ENCODE peak calls at places on chromosome 22, in ten cellular contexts. O is ELR, X is head of caudate nucleus, E is small intestine, S is activated T-cell treated with anti-CD3 and anti-CD28 coated beads for 48 hours, T is lung microvascular endothelial cell, I is GM18507, Q is stromal cell of bone marrow, H is LoVo, Z is fibroblast of lung. U is an unnamed sample.

GRCh38 chr22:37051629-37052385 is at the start of gene KCTD17:
- DNase-seq in X (peak), O (peak), T (peak), I (peak), Z (peak), S (peak), Q (peak), E (peak), H (peak), U (peak)

GRCh38 chr22:46935506-46936377 is 173.3 kb downstream of the TBC1D22A start:
- DNase-seq in O (no peak), H (peak), I (no peak), S (no peak), Z (no peak), E (peak), T (no peak), X (peak), Q (no peak), U (no peak)

GRCh38 chr22:21755855-21756284 is 20.3 kb upstream of the YPEL1 start:
- DNase-seq in T (peak), Q (peak), I (no peak), S (no peak), Z (peak), X (no peak), H (no peak), E (peak), O (peak), U (no peak)

GRCh38 chr22:27335102-27335660 is 466.4 kb downstream of the MN1 start:
- DNase-seq in Z (no peak), O (no peak), X (no peak), I (no peak), T (no peak), H (no peak), E (no peak), S (no peak), Q (no peak), U (no peak)

GRCh38 chr22:35630387-35630793 is 13.3 kb upstream of the MB start:
- DNase-seq in I (no peak), X (no peak), Z (peak), S (no peak), T (no peak), O (peak), E (no peak), H (no peak), Q (no peak), U (no peak)

GRCh38 chr22:36002084-36002483 is 26.5 kb downstream of the RBFOX2 start:
- DNase-seq in T (no peak), E (no peak), Q (no peak), O (no peak), H (no peak), I (no peak), X (no peak), Z (no peak), S (no peak), U (no peak)

GRCh38 chr22:39665229-39665628 is 94.7 kb downstream of the CACNA1I start:
- DNase-seq in Z (no peak), X (no peak), T (no peak), I (no peak), S (no peak), H (no peak), E (no peak), O (peak), Q (no peak), U (no peak)

GRCh38 chr22:44340271-44341239 is 27.8 kb upstream of the SHISAL1 start:
- DNase-seq in X (no peak), T (no peak), Z (no peak), O (no peak), Q (no peak), E (no peak), S (no peak), I (no peak), H (no peak), U (no peak)

GRCh38 chr22:40348025-40348658 is 1.8 kb downstream of the ADSL start:
- DNase-seq in S (peak), X (peak), Z (peak), I (peak), H (peak), O (peak), T (peak), Q (no peak), E (peak), U (no peak)

GRCh38 chr22:33438273-33438672 is 380.1 kb upstream of the SYN3 start:
- DNase-seq in T (no peak), S (no peak), I (no peak), E (no peak), O (peak), Q (peak), Z (peak), H (peak), X (peak), U (peak)

GRCh38 chr22:46041642-46042041 is 64.7 kb upstream of the WNT7B start:
- DNase-seq in Q (no peak), I (no peak), Z (no peak), S (no peak), E (no peak), T (no peak), H (no peak), O (no peak), X (no peak), U (no peak)

GRCh38 chr22:44335903-44336803 is 23.4 kb upstream of the SHISAL1 start:
- DNase-seq in I (no peak), E (no peak), S (no peak), Z (no peak), O (no peak), H (no peak), Q (no peak), T (no peak), X (no peak), U (no peak)

GRCh38 chr22:20577045-20577444 is 69.6 kb downstream of the MED15 start:
- DNase-seq in O (no peak), Z (no peak), H (no peak), X (no peak), T (no peak), Q (no peak), I (no peak), S (no peak), E (no peak), U (no peak)

GRCh38 chr22:50270302-50271010 is at the start of gene MAPK11:
- DNase-seq in S (peak), X (peak), O (peak), T (peak), Z (peak), Q (no peak), E (peak), I (no peak), H (peak), U (peak)

GRCh38 chr22:46131151-46131587 is 19.2 kb upstream of the PPARA start:
- DNase-seq in X (no peak), H (no peak), E (no peak), Q (no peak), S (no peak), O (no peak), I (no peak), Z (no peak), T (no peak), U (no peak)

GRCh38 chr22:37765498-37765897 is 42.2 kb upstream of the GCAT start:
- DNase-seq in Z (no peak), T (no peak), S (no peak), I (no peak), E (no peak), H (no peak), O (no peak), X (no peak), Q (no peak), U (no peak)

GRCh38 chr22:20991252-20992055 is 9.4 kb downstream of the LZTR1 start:
- DNase-seq in Q (no peak), X (no peak), S (no peak), O (no peak), Z (no peak), E (no peak), H (no peak), T (no peak), I (no peak), U (no peak)

GRCh38 chr22:41241133-41241676 is 474 bp upstream of the CHADL start:
- DNase-seq in O (no peak), Q (no peak), E (no peak), H (no peak), I (no peak), S (no peak), T (no peak), Z (no peak), X (no peak), U (no peak)

GRCh38 chr22:24706732-24707476 is 67.6 kb downstream of the PIWIL3 start:
- DNase-seq in O (no peak), E (no peak), Q (no peak), H (no peak), Z (no peak), S (no peak), I (no peak), T (no peak), X (no peak), U (no peak)

GRCh38 chr22:36942561-36942960 is 29.1 kb downstream of the CSF2RB start:
- DNase-seq in Q (no peak), S (no peak), E (no peak), T (no peak), O (no peak), X (no peak), I (no peak), H (no peak), Z (no peak), U (no peak)

GRCh38 chr22:42489000-42489399 is 30.6 kb downstream of the RRP7A start:
- DNase-seq in Q (no peak), E (no peak), O (no peak), S (no peak), Z (no peak), I (no peak), H (no peak), X (no peak), T (no peak), U (no peak)

GRCh38 chr22:33180371-33180770 is 122.2 kb upstream of the SYN3 start:
- DNase-seq in I (no peak), Z (no peak), O (no peak), S (no peak), E (no peak), H (no peak), T (no peak), Q (no peak), X (no peak), U (no peak)

GRCh38 chr22:44369241-44369652 is 56.5 kb upstream of the SHISAL1 start:
- DNase-seq in E (no peak), S (no peak), Z (no peak), H (no peak), X (no peak), Q (no peak), T (no peak), I (no peak), O (no peak), U (no peak)

GRCh38 chr22:46425011-46425410 is 89.5 kb downstream of the TRMU start:
- DNase-seq in O (peak), Z (no peak), E (no peak), X (no peak), Q (peak), I (no peak), S (no peak), H (no peak), T (no peak), U (no peak)

GRCh38 chr22:49598338-49598737 is 229.3 kb downstream of the BRD1 start:
- DNase-seq in S (no peak), Z (no peak), T (no peak), X (no peak), E (no peak), Q (no peak), O (no peak), H (no peak), I (no peak), U (no peak)

GRCh38 chr22:19147193-19147780 is 2.8 kb downstream of the GSC2 start:
- DNase-seq in X (no peak), Z (no peak), I (no peak), H (no peak), T (no peak), E (no peak), O (no peak), S (no peak), Q (no peak), U (no peak)

GRCh38 chr22:37263966-37264887 is 18.1 kb upstream of the CYTH4 start:
- DNase-seq in X (no peak), Z (no peak), I (no peak), H (no peak), S (no peak), O (no peak), E (no peak), T (no peak), Q (no peak), U (no peak)

GRCh38 chr22:35089139-35089538 is 23.2 kb downstream of the ISX start:
- DNase-seq in H (no peak), I (no peak), T (no peak), Q (no peak), X (no peak), Z (no peak), O (no peak), S (no peak), E (no peak), U (no peak)

GRCh38 chr22:49564666-49565515 is 262.8 kb downstream of the BRD1 start:
- DNase-seq in S (no peak), H (no peak), X (no peak), E (no peak), I (no peak), Q (no peak), Z (no peak), T (no peak), O (no peak), U (no peak)

GRCh38 chr22:44659140-44659539 is 42.9 kb upstream of the PRR5 start:
- DNase-seq in O (no peak), T (no peak), S (no peak), E (no peak), Q (no peak), I (no peak), Z (no peak), X (peak), H (no peak), U (peak)

GRCh38 chr22:37121887-37122591 is 12.5 kb upstream of the TMPRSS6 start:
- DNase-seq in S (peak), T (peak), O (peak), Z (no peak), I (peak), E (peak), X (no peak), H (no peak), Q (peak), U (no peak)

GRCh38 chr22:48228468-48228867 is 1466.0 kb downstream of the TBC1D22A start:
- DNase-seq in T (no peak), O (no peak), X (peak), S (no peak), E (no peak), Z (no peak), H (no peak), Q (no peak), I (no peak), U (no peak)

GRCh38 chr22:30860176-30861105 is 108.1 kb downstream of the MORC2 start:
- DNase-seq in E (no peak), Q (no peak), I (no peak), H (no peak), O (no peak), Z (no peak), X (peak), S (no peak), T (no peak), U (no peak)

GRCh38 chr22:46134111-46134705 is 16.1 kb upstream of the PPARA start:
- DNase-seq in O (no peak), S (no peak), T (no peak), Q (no peak), I (no peak), Z (no peak), X (no peak), H (no peak), E (no peak), U (no peak)

U was measured in putamen.